ENCODE peak calls at places on chromosomes 2 and 18, in four cellular contexts. N is K562, X is HepG2, L is GM12878. G is an unnamed sample.

GRCh38 chr2:37619957-37620295 is 51.5 kb downstream of the CDC42EP3 start:
- DNase-seq in N (no peak), L (no peak), X (no peak), G (no peak)

GRCh38 chr2:38690499-38691420 is 24.8 kb downstream of the GALM start:
- DNase-seq in X (peak), N (peak), L (no peak), G (no peak)

GRCh38 chr2:143398701-143399260 is 269.6 kb downstream of the ARHGAP15 start:
- DNase-seq in X (no peak), N (no peak), L (no peak), G (no peak)

GRCh38 chr2:48508461-48509124 is 21.4 kb upstream of the STON1 start:
- DNase-seq in L (no peak), N (peak), X (peak), G (no peak)

GRCh38 chr2:60068755-60069154 is 484.7 kb downstream of the BCL11A start:
- DNase-seq in X (no peak), N (no peak), L (no peak), G (no peak)

GRCh38 chr18:76232010-76232409 is 263.0 kb downstream of the ZNF516 start:
- DNase-seq in X (no peak), L (no peak), N (no peak), G (no peak)

GRCh38 chr2:120383191-120383590 is 37.3 kb downstream of the INHBB start:
- DNase-seq in N (no peak), X (no peak), L (no peak), G (no peak)

GRCh38 chr2:166180951-166181812 is 53.4 kb upstream of the SCN1A start:
- DNase-seq in L (no peak), N (peak), X (peak), G (peak)

GRCh38 chr2:180660881-180661280 is 319.5 kb upstream of the UBE2E3 start:
- DNase-seq in N (no peak), L (no peak), X (no peak), G (no peak)

GRCh38 chr2:56285224-56285623 is 101.4 kb downstream of the CCDC85A start:
- DNase-seq in L (no peak), N (no peak), X (no peak), G (no peak)

GRCh38 chr2:191304939-191305875 is 60.0 kb downstream of the MYO1B start:
- DNase-seq in N (no peak), X (no peak), L (no peak), G (no peak)

GRCh38 chr2:188975497-188976102 is 1.4 kb downstream of the COL3A1 start:
- DNase-seq in L (no peak), X (no peak), N (no peak), G (no peak)

GRCh38 chr18:5943514-5943913 is 48.2 kb upstream of the TMEM200C start:
- DNase-seq in L (no peak), N (no peak), X (no peak), G (no peak)

GRCh38 chr2:218859994-218860831 is 608 bp downstream of the WNT6 start:
- DNase-seq in L (no peak), X (no peak), N (no peak), G (no peak)

GRCh38 chr2:1972428-1972827 is 228.1 kb upstream of the PXDN start:
- DNase-seq in N (no peak), L (no peak), X (no peak), G (peak)

GRCh38 chr2:20946494-20946893 is 97.4 kb downstream of the APOB start:
- DNase-seq in N (no peak), L (no peak), X (no peak), G (no peak)

GRCh38 chr2:129810521-129810920 is 168.9 kb upstream of the RAB6C start:
- DNase-seq in X (no peak), N (no peak), L (no peak), G (no peak)

GRCh38 chr2:129806985-129807384 is 172.5 kb upstream of the RAB6C start:
- DNase-seq in X (no peak), N (no peak), L (no peak), G (no peak)

GRCh38 chr2:129813404-129813803 is 166.1 kb upstream of the RAB6C start:
- DNase-seq in X (no peak), L (no peak), N (no peak), G (no peak)

GRCh38 chr2:129812654-129813053 is 166.8 kb upstream of the RAB6C start:
- DNase-seq in L (no peak), N (no peak), X (no peak), G (no peak)

GRCh38 chr2:129812071-129812470 is 167.4 kb upstream of the RAB6C start:
- DNase-seq in L (peak), N (no peak), X (peak), G (no peak)
- TF ChIP-seq SP1 in L (no peak), N (no peak), X (no peak), G (no peak)

DNA sequence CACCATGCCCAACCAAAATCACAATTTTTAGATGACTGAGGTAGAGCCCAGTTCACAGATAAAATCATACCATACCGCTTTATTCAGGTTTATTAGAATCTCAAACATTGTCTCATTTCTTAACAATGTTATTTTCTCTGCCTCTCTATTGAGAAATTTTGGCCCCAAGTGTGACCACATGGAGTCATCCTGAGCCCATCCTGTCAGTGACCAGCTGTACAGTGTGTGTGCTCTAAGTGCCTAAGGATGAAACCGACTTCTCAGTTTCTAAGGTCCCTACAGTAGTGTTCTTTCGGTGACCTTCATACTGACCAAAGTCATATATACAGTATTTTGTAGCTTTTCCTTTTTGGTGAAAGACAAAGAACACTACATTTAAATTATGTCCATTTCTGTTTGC is 123.7 kb upstream of the MSTN start:
- DNase-seq in N (no peak), X (no peak), L (no peak), G (no peak)
- TF ChIP-seq BHLHE40 in N (no peak), X (no peak), L (no peak), G (no peak)

GRCh38 chr18:7520200-7520780 is 46.8 kb upstream of the PTPRM start:
- DNase-seq in L (no peak), X (no peak), N (no peak), G (no peak)
- TF ChIP-seq SP1 in L (no peak), X (no peak), N (no peak), G (no peak)

DNA sequence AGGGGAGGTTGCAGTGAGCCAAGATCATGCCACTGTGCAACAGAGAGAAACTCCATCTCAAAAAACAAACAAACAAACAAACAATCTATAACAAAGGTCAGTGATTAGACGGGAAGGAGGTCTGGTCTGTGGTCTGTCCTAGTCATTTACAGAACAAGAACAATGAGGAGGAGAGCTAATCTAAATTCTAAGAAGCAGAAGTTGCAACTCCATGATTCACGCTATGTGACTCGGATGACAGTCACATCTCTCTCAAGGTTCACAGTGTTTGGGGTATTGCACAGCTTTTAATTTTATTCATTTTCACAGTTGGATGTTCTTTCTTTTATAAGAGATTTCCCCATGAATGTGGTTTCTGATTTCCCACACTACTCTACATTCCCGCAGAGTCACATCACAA is 218.7 kb upstream of the PIEZO2 start:
- DNase-seq in N (no peak), X (no peak), L (peak), G (no peak)
- TF ChIP-seq BHLHE40 in N (no peak), X (no peak), L (no peak), G (no peak)

GRCh38 chr2:111031546-111032484 is 88.9 kb upstream of the BCL2L11 start:
- DNase-seq in N (no peak), X (no peak), L (no peak), G (no peak)

GRCh38 chr2:111028720-111029119 is 92.0 kb upstream of the BCL2L11 start:
- DNase-seq in N (peak), L (no peak), X (no peak), G (no peak)

GRCh38 chr2:111029135-111029927 is 91.4 kb upstream of the BCL2L11 start:
- DNase-seq in N (no peak), L (no peak), X (no peak), G (no peak)

GRCh38 chr2:111032721-111033532 is 87.8 kb upstream of the BCL2L11 start:
- DNase-seq in N (no peak), X (peak), L (no peak), G (no peak)

GRCh38 chr2:111030271-111030891 is 90.3 kb upstream of the BCL2L11 start:
- DNase-seq in L (no peak), X (no peak), N (no peak), G (no peak)
- TF ChIP-seq SP1 in L (no peak), X (no peak), N (no peak), G (no peak)

DNA sequence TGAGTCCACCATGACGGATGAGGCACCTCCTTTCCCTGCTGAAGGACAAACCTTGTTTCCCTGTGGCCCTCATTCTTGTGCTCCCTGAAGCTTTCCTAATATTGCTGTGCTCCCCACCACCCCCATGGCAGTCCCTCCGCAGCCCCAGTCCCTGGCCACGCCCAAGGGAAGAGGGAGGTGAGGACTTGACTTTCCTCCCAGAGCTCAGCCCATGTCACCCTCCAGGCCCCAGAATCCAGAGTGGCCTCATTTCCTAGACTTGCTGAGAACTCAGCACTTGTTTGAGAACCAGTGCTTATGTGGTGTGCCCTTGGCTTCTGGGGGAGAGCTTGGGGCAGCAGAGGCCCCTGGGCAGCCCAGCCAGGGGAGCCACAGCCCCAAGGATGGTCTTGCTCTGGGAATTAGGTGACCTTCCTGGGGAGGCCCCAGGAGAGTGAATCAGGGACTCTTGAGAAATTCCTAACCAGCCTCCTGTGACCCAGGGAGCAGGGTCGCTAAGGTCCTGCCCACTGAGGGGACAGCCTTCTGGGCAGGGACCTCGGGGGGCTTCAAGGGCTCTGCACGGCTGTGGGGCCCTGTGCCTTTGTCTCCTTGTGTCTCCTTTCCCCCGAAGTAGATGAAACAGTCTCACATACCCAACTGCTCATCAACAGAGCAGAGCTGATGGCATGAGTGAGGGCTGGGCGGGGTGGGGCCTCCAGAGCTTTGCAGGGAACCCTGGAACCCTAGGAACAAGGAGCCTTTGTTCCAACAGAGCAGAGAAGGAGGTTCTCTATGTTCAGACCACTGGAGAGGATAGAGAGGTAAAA is 27.9 kb downstream of the PSD4 start:
- DNase-seq in X (peak), L (no peak), N (no peak), G (no peak)
- TF ChIP-seq BHLHE40 in X (no peak), L (no peak), N (no peak), G (no peak)

GRCh38 chr2:238286987-238287386 is 1.4 kb downstream of the PER2 start:
- DNase-seq in N (no peak), X (no peak), L (no peak), G (no peak)
- TF ChIP-seq SP1 in N (no peak), X (no peak), L (no peak), G (no peak)